ENCODE peak calls at places on chromosomes 16 and 17, in six cellular contexts. J is gastrocnemius medialis, L is Peyer's patch, A is HFF-Myc, G is A549, B is lower leg skin. T is an unnamed sample.

GRCh38 chr16:13110124-13110796 is 208.9 kb downstream of the SHISA9 start:
- DNase-seq in J (peak), L (no peak), A (no peak), G (peak), B (no peak), T (peak)

GRCh38 chr16:72561-73537 is at the start of gene RHBDF1:
- DNase-seq in J (no peak), L (peak), A (no peak), G (peak), B (no peak), T (peak)

GRCh38 chr17:21282850-21283249 is 1.7 kb upstream of the MAP2K3 start:
- DNase-seq in J (no peak), L (no peak), A (no peak), G (no peak), B (no peak), T (no peak)

GRCh38 chr16:57028086-57028485 is 38.7 kb downstream of the NLRC5 start:
- DNase-seq in J (no peak), L (no peak), A (no peak), G (no peak), B (no peak), T (no peak)

GRCh38 chr17:21286066-21286770 is 1.7 kb downstream of the MAP2K3 start:
- DNase-seq in J (peak), L (peak), A (peak), G (peak), B (peak), T (no peak)

GRCh38 chr17:28497931-28498330 is 8.2 kb upstream of the FOXN1 start:
- DNase-seq in J (no peak), L (peak), A (no peak), G (no peak), B (no peak), T (no peak)

GRCh38 chr16:12262454-12263180 is 286.1 kb downstream of the SNX29 start:
- DNase-seq in J (no peak), L (peak), A (no peak), G (peak), B (no peak), T (no peak)

GRCh38 chr16:56679813-56680212 is 2.5 kb upstream of the MT1X start:
- DNase-seq in J (peak), L (no peak), A (no peak), G (no peak), B (no peak), T (no peak)

GRCh38 chr16:57316390-57317017 is 32.0 kb upstream of the PLLP start:
- DNase-seq in J (no peak), L (no peak), A (peak), G (peak), B (no peak), T (no peak)

GRCh38 chr16:11151156-11151904 is 104.7 kb downstream of the SOCS1 start:
- DNase-seq in J (no peak), L (peak), A (no peak), G (no peak), B (no peak), T (no peak)

GRCh38 chr16:66894948-66895696 is 14.8 kb downstream of the PDP2 start:
- DNase-seq in J (peak), L (peak), A (no peak), G (peak), B (peak), T (peak)

GRCh38 chr17:4179071-4179470 is 36.1 kb downstream of the CYB5D2 start:
- DNase-seq in J (no peak), L (no peak), A (peak), G (no peak), B (no peak), T (no peak)

GRCh38 chr17:59856859-59857794 is 35.6 kb downstream of the TUBD1 start:
- DNase-seq in J (no peak), L (peak), A (no peak), G (peak), B (no peak), T (no peak)

GRCh38 chr17:11805952-11806351 is 191.3 kb downstream of the ZNF18 start:
- DNase-seq in J (no peak), L (no peak), A (no peak), G (no peak), B (no peak), T (no peak)

GRCh38 chr17:45288825-45289224 is 26.9 kb upstream of the SPATA32 start:
- DNase-seq in J (peak), L (peak), A (no peak), G (no peak), B (no peak), T (no peak)

GRCh38 chr16:19881028-19881427 is 3.6 kb downstream of the GPRC5B start:
- DNase-seq in J (no peak), L (no peak), A (no peak), G (no peak), B (no peak), T (no peak)

GRCh38 chr16:19881783-19882182 is 2.9 kb downstream of the GPRC5B start:
- DNase-seq in J (no peak), L (no peak), A (no peak), G (no peak), B (no peak), T (no peak)

GRCh38 chr16:19876501-19877059 is 8.1 kb downstream of the GPRC5B start:
- DNase-seq in J (peak), L (no peak), A (no peak), G (no peak), B (no peak), T (no peak)

GRCh38 chr16:19878760-19879159 is 5.9 kb downstream of the GPRC5B start:
- DNase-seq in J (no peak), L (no peak), A (no peak), G (no peak), B (no peak), T (no peak)

GRCh38 chr16:19879241-19879792 is 5.3 kb downstream of the GPRC5B start:
- DNase-seq in J (peak), L (no peak), A (no peak), G (peak), B (peak), T (no peak)
- TF ChIP-seq CTCF in J (no peak), L (no peak), A (no peak), G (no peak), B (no peak), T (no peak)

DNA sequence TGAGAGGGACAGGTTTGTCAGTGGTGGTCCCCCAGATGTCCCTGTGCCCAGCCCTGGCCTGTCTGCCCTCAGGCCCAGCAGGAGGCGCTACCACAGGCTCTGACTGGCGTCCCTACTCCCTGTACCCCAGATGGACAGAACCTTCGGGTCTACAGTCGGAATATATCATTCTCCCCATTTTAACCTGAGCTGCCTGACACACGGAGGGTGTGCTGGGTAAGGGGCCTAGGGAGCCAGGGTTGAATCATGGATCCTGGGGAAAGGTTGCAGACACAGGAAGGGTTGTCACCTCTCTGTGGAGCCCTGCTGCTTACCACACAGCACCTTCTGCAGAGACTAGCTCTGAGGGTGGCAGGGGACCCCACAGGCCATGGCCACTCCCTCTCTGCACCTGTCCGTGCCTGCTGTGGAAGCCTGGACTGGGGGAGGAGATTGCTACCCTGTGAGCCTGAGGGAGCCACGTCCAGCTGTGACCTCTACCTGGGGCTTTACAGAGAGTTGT is 162.2 kb upstream of the ZNF267 start:
- DNase-seq in J (no peak), L (no peak), A (no peak), G (no peak), B (no peak), T (no peak)
- TF ChIP-seq CTCF in J (no peak), L (no peak), A (no peak), G (no peak), B (no peak), T (no peak)

GRCh38 chr17:38861399-38861843 is 7.9 kb upstream of the RPL23 start:
- DNase-seq in J (no peak), L (no peak), A (no peak), G (peak), B (no peak), T (no peak)

GRCh38 chr17:38868095-38868967 is 1.5 kb upstream of the LASP1 start:
- DNase-seq in J (peak), L (no peak), A (no peak), G (peak), B (no peak), T (no peak)

GRCh38 chr17:38867179-38867994 is 2.5 kb upstream of the LASP1 start:
- DNase-seq in J (peak), L (no peak), A (no peak), G (peak), B (peak), T (peak)

GRCh38 chr17:38868968-38869646 is 751 bp upstream of the LASP1 start:
- DNase-seq in J (peak), L (peak), A (no peak), G (peak), B (peak), T (peak)

DNA sequence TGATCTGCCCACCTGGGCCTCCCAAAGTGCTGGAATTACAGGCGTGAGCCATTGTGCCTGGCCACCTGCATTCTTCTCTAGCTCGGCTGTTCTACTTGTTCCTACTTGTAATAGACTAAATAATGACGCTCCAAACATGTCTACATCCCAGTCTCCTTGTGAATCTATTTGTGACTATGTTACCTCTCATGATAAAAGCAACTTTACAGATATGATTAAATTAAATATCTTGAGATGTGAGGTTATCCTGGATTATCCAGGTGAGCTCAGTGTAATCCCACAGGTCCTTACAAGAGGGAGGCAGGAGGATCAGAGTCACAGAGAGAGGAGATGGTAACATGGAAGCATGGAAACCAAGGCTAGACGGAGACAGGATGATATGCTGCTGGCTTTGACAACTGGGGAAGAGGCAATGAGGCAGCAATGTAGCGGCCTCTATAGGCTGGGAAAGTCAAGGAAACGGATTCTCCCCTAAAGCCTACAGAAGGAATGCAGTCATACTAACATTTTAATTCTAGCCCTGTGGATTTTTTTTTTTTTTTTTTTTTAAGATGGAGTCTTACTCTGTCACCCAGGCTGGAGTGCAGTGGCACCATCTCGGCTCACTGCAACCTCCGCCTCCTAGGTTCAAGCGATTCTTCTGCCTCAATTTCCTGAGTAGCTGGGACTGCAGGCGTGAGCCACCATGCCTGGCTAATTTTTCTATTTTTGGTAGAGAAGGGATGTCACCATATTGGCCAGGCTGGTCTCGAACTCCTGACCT is 5.0 kb upstream of the LASP1 start:
- DNase-seq in J (no peak), L (no peak), A (no peak), G (peak), B (no peak), T (no peak)
- TF ChIP-seq CTCF in J (no peak), L (peak), A (peak), G (peak), B (no peak), T (peak)

GRCh38 chr16:27749547-27749875 is 199.6 kb downstream of the KATNIP start:
- DNase-seq in J (no peak), L (no peak), A (no peak), G (no peak), B (no peak), T (no peak)

GRCh38 chr16:27747946-27748345 is 198.0 kb downstream of the KATNIP start:
- DNase-seq in J (no peak), L (no peak), A (no peak), G (no peak), B (no peak), T (no peak)

GRCh38 chr16:27751676-27752075 is 201.7 kb downstream of the KATNIP start:
- DNase-seq in J (no peak), L (no peak), A (no peak), G (no peak), B (no peak), T (no peak)

GRCh38 chr16:27749946-27750345 is 200.0 kb downstream of the KATNIP start:
- DNase-seq in J (no peak), L (no peak), A (no peak), G (no peak), B (no peak), T (no peak)

GRCh38 chr16:27748868-27749546 is 199.1 kb downstream of the KATNIP start:
- DNase-seq in J (no peak), L (peak), A (peak), G (peak), B (peak), T (no peak)
- TF ChIP-seq CTCF in J (no peak), L (peak), A (peak), G (no peak), B (no peak), T (peak)

DNA sequence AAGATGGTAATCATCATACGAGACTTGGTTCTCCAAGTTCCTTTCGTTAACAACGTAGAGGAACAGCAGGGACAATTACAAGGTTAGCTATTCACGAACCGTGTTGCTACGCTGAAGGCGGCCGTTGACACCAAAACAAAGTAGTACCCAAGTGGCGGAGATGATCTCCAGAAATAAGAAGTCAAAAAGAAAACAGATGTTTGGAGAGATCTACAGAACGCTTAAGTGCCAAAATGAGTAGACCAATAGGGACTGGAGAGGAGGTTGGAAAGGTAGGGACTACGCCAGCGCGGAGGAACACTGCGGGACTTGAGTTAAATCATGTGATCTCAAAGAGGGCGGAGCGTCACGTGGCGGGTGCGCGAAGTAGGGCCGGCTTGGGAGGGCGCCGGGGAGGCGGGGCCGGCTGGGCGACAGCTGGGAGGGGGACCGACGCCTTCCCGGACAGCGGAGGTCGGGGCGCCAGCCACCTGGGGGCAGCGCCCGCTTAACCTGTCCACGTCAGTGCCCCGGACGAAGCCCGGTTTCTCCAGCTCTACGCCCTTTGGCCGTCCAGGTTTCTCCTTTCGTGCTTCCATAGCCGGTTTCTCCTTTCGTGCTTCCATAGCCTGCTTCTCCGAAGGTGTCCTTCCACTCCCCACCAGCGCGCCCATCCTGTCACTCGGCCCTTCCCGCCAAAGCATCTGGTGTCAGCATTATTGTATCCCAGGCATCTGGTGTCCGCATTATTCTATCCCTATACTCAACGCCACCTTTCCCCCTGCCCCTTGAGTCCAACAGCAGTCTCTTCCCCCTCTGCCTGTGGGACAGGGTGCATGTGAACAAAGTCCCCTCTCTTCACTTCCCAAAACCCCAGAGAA is 698 bp upstream of the GABARAP start:
- DNase-seq in J (peak), L (peak), A (peak), G (peak), B (peak), T (peak)
- TF ChIP-seq CTCF in J (peak), L (peak), A (no peak), G (no peak), B (no peak), T (no peak)

GRCh38 chr16:75801307-75801706 is 75.0 kb upstream of the CPHXL start:
- DNase-seq in J (no peak), L (no peak), A (no peak), G (no peak), B (no peak), T (no peak)
- TF ChIP-seq CTCF in J (no peak), L (no peak), A (no peak), G (peak), B (no peak), T (peak)

GRCh38 chr17:78737332-78737731 is 44.7 kb downstream of the CYTH1 start:
- DNase-seq in J (no peak), L (no peak), A (no peak), G (peak), B (no peak), T (no peak)

GRCh38 chr17:78735832-78736525 is 46.1 kb downstream of the CYTH1 start:
- DNase-seq in J (no peak), L (no peak), A (no peak), G (peak), B (no peak), T (no peak)

GRCh38 chr17:78734841-78735641 is 47.0 kb downstream of the CYTH1 start:
- DNase-seq in J (no peak), L (no peak), A (no peak), G (no peak), B (no peak), T (no peak)

GRCh38 chr17:78738245-78738644 is 43.8 kb downstream of the CYTH1 start:
- DNase-seq in J (no peak), L (no peak), A (no peak), G (no peak), B (no peak), T (no peak)

DNA sequence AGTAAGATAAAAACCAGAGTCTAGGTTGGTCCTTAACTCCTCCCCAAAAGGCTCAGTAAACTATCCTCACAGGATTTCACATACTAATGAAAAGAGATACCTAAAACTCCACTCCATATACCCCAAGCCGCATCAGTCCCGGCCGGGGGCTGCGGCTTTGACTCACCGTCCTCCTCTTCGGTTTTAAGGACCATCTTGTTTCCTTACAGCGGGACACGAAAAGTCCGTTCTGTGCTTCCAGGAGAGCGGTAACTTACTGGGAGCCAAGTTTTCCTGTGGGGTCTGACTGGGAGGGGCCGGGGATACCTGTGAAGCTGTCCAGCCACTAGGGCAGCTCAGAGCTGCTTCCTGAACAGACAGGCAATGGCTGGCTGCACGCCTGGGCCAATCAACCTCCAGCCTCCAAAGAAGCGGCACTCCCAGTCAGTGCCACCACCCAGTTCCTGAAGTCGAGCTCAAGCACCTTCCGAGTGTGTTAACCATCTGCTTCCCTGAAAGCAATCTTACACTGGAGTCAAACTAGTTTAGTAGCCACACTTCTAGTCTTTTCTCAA is 45.5 kb downstream of the CYTH1 start:
- DNase-seq in J (peak), L (peak), A (no peak), G (peak), B (peak), T (no peak)
- TF ChIP-seq CTCF in J (no peak), L (peak), A (no peak), G (no peak), B (no peak), T (no peak)

GRCh38 chr17:74960739-74961342 is 11.7 kb downstream of the HID1 start:
- DNase-seq in J (no peak), L (peak), A (no peak), G (peak), B (no peak), T (peak)
- TF ChIP-seq CTCF in J (no peak), L (peak), A (peak), G (peak), B (no peak), T (peak)

GRCh38 chr17:56891751-56892150 is 22.1 kb downstream of the TRIM25 start:
- DNase-seq in J (no peak), L (no peak), A (no peak), G (peak), B (no peak), T (no peak)
- TF ChIP-seq CTCF in J (peak), L (peak), A (peak), G (peak), B (no peak), T (peak)

GRCh38 chr16:85077039-85077438 is 35.2 kb downstream of the CIBAR2 start:
- DNase-seq in J (no peak), L (no peak), A (no peak), G (no peak), B (no peak), T (no peak)
- TF ChIP-seq CTCF in J (no peak), L (no peak), A (no peak), G (no peak), B (no peak), T (no peak)